ENCODE peak calls at places on chromosomes 5 and 9, in four cellular contexts. One of them, this sample, is unnamed.

GRCh38 chr9:8560560-8561525 is 761.3 kb upstream of the DMAC1 start:
- DNase-seq in cardiac muscle cell: no peak
- DNase-seq in left lung: no peak
- DNase-seq in A549: no peak
- DNase-seq in this sample: no peak

GRCh38 chr5:78534148-78535009 is 114.2 kb downstream of the LHFPL2 start:
- DNase-seq in cardiac muscle cell: no peak
- DNase-seq in left lung: no peak
- DNase-seq in A549: no peak
- DNase-seq in this sample: peak

GRCh38 chr9:86978986-86979385 is 31.7 kb upstream of the GAS1 start:
- DNase-seq in cardiac muscle cell: no peak
- DNase-seq in left lung: no peak
- DNase-seq in A549: no peak
- DNase-seq in this sample: no peak

GRCh38 chr9:136170291-136170901 is 34.5 kb downstream of the LHX3 start:
- DNase-seq in cardiac muscle cell: peak
- DNase-seq in left lung: no peak
- DNase-seq in A549: peak
- DNase-seq in this sample: no peak

GRCh38 chr9:70902171-70902570 is 219.2 kb downstream of the TRPM3 start:
- DNase-seq in cardiac muscle cell: no peak
- DNase-seq in left lung: no peak
- DNase-seq in A549: no peak
- DNase-seq in this sample: no peak

GRCh38 chr9:35618325-35618727 is at the start of gene CD72:
- DNase-seq in cardiac muscle cell: no peak
- DNase-seq in left lung: no peak
- DNase-seq in A549: no peak
- DNase-seq in this sample: no peak

GRCh38 chr5:135085936-135086235 is 51.9 kb upstream of the PITX1 start:
- DNase-seq in cardiac muscle cell: no peak
- DNase-seq in left lung: no peak
- DNase-seq in A549: no peak
- DNase-seq in this sample: no peak

GRCh38 chr5:27733242-27733641 is 694.9 kb upstream of the CDH9 start:
- DNase-seq in cardiac muscle cell: no peak
- DNase-seq in left lung: no peak
- DNase-seq in A549: no peak
- DNase-seq in this sample: no peak

GRCh38 chr5:108747111-108748009 is at the start of gene FER:
- DNase-seq in cardiac muscle cell: peak
- DNase-seq in left lung: no peak
- DNase-seq in A549: peak
- DNase-seq in this sample: no peak

GRCh38 chr9:127961613-127962150 is 19.1 kb downstream of the EEIG1 start:
- DNase-seq in cardiac muscle cell: no peak
- DNase-seq in left lung: no peak
- DNase-seq in A549: no peak
- DNase-seq in this sample: no peak

GRCh38 chr5:151745071-151745705 is 13.2 kb downstream of the ATOX1 start:
- DNase-seq in cardiac muscle cell: no peak
- DNase-seq in left lung: no peak
- DNase-seq in A549: no peak
- DNase-seq in this sample: no peak

GRCh38 chr9:114822708-114823107 is 16.9 kb upstream of the TNFSF15 start:
- DNase-seq in cardiac muscle cell: no peak
- DNase-seq in left lung: no peak
- DNase-seq in A549: no peak
- DNase-seq in this sample: no peak

GRCh38 chr5:50749873-50750272 is 83.4 kb downstream of the PARP8 start:
- DNase-seq in cardiac muscle cell: no peak
- DNase-seq in left lung: no peak
- DNase-seq in A549: no peak
- DNase-seq in this sample: no peak

GRCh38 chr5:126234563-126235195 is 188.5 kb upstream of the GRAMD2B start:
- DNase-seq in cardiac muscle cell: peak
- DNase-seq in left lung: no peak
- DNase-seq in A549: peak
- DNase-seq in this sample: no peak

GRCh38 chr5:8184455-8185063 is 315.6 kb downstream of the MTRR start:
- DNase-seq in cardiac muscle cell: peak
- DNase-seq in left lung: no peak
- DNase-seq in A549: peak
- DNase-seq in this sample: peak

GRCh38 chr5:51043740-51044139 is 339.5 kb upstream of the ISL1 start:
- DNase-seq in cardiac muscle cell: no peak
- DNase-seq in left lung: no peak
- DNase-seq in A549: no peak
- DNase-seq in this sample: no peak

GRCh38 chr5:137032929-137033328 is 466.2 kb downstream of the SPOCK1 start:
- DNase-seq in cardiac muscle cell: no peak
- DNase-seq in left lung: no peak
- DNase-seq in A549: no peak
- DNase-seq in this sample: no peak

GRCh38 chr5:154866841-154867240 is 8.4 kb downstream of the CNOT8 start:
- DNase-seq in cardiac muscle cell: no peak
- DNase-seq in left lung: no peak
- DNase-seq in A549: no peak
- DNase-seq in this sample: no peak

GRCh38 chr5:108481355-108481931 is 99.5 kb upstream of the FBXL17 start:
- DNase-seq in cardiac muscle cell: peak
- DNase-seq in left lung: no peak
- DNase-seq in A549: no peak
- DNase-seq in this sample: no peak

GRCh38 chr9:97502984-97503861 is 1.8 kb downstream of the TMOD1 start:
- DNase-seq in cardiac muscle cell: peak
- DNase-seq in left lung: no peak
- DNase-seq in A549: no peak
- DNase-seq in this sample: no peak

GRCh38 chr9:33393581-33393980 is 8.8 kb downstream of the AQP7 start:
- DNase-seq in cardiac muscle cell: no peak
- DNase-seq in left lung: peak
- DNase-seq in A549: no peak
- DNase-seq in this sample: peak

GRCh38 chr5:55187370-55187769 is 14.4 kb upstream of the CDC20B start:
- DNase-seq in cardiac muscle cell: no peak
- DNase-seq in left lung: no peak
- DNase-seq in A549: no peak
- DNase-seq in this sample: no peak

GRCh38 chr5:175092691-175093090 is 351.3 kb downstream of the DRD1 start:
- DNase-seq in cardiac muscle cell: peak
- DNase-seq in left lung: no peak
- DNase-seq in A549: no peak
- DNase-seq in this sample: no peak

GRCh38 chr5:133372306-133373008 is 239.9 kb downstream of the FSTL4 start:
- DNase-seq in cardiac muscle cell: no peak
- DNase-seq in left lung: no peak
- DNase-seq in A549: no peak
- DNase-seq in this sample: no peak

GRCh38 chr9:68619056-68619455 is 78.4 kb upstream of the TMEM252 start:
- DNase-seq in cardiac muscle cell: no peak
- DNase-seq in left lung: no peak
- DNase-seq in A549: no peak
- DNase-seq in this sample: no peak

GRCh38 chr5:68047035-68047434 is 168.5 kb upstream of the PIK3R1 start:
- DNase-seq in cardiac muscle cell: no peak
- DNase-seq in left lung: no peak
- DNase-seq in A549: no peak
- DNase-seq in this sample: no peak

GRCh38 chr5:127599847-127600246 is 49.0 kb upstream of the CTXN3 start:
- DNase-seq in cardiac muscle cell: no peak
- DNase-seq in left lung: no peak
- DNase-seq in A549: no peak
- DNase-seq in this sample: no peak

GRCh38 chr5:65100846-65101678 is 332.3 kb downstream of the CWC27 start:
- DNase-seq in cardiac muscle cell: peak
- DNase-seq in left lung: peak
- DNase-seq in A549: peak
- DNase-seq in this sample: peak

GRCh38 chr5:10700516-10700915 is 60.5 kb downstream of the DAP start:
- DNase-seq in cardiac muscle cell: no peak
- DNase-seq in left lung: no peak
- DNase-seq in A549: no peak
- DNase-seq in this sample: no peak

GRCh38 chr5:43348964-43349363 is 35.8 kb upstream of the HMGCS1 start:
- DNase-seq in cardiac muscle cell: no peak
- DNase-seq in left lung: no peak
- DNase-seq in A549: no peak
- DNase-seq in this sample: no peak

GRCh38 chr9:137057545-137057944 is 3.7 kb upstream of the ENTPD2 start:
- DNase-seq in cardiac muscle cell: no peak
- DNase-seq in left lung: no peak
- DNase-seq in A549: no peak
- DNase-seq in this sample: no peak

GRCh38 chr5:1014781-1015221 is 6.2 kb downstream of the NKD2 start:
- DNase-seq in cardiac muscle cell: no peak
- DNase-seq in left lung: no peak
- DNase-seq in A549: no peak
- DNase-seq in this sample: no peak

GRCh38 chr9:134942011-134942410 is 24.3 kb upstream of the FCN1 start:
- DNase-seq in cardiac muscle cell: no peak
- DNase-seq in left lung: no peak
- DNase-seq in A549: no peak
- DNase-seq in this sample: peak

GRCh38 chr5:120604898-120605297 is 140.8 kb downstream of the PRR16 start:
- DNase-seq in cardiac muscle cell: no peak
- DNase-seq in left lung: no peak
- DNase-seq in A549: no peak
- DNase-seq in this sample: no peak
- H3K27ac ChIP-seq in cardiac muscle cell: no peak
- H3K27ac ChIP-seq in left lung: no peak
- H3K27ac ChIP-seq in A549: no peak
- H3K27ac ChIP-seq in this sample: no peak

GRCh38 chr5:26012078-26012477 is 1026.3 kb downstream of the CDH9 start:
- DNase-seq in cardiac muscle cell: no peak
- DNase-seq in left lung: no peak
- DNase-seq in A549: no peak
- DNase-seq in this sample: no peak
- H3K27ac ChIP-seq in cardiac muscle cell: no peak
- H3K27ac ChIP-seq in left lung: no peak
- H3K27ac ChIP-seq in A549: no peak
- H3K27ac ChIP-seq in this sample: no peak

GRCh38 chr5:61339764-61340163 is 7.7 kb downstream of the ZSWIM6 start:
- DNase-seq in cardiac muscle cell: no peak
- DNase-seq in left lung: no peak
- DNase-seq in A549: no peak
- DNase-seq in this sample: no peak
- H3K27ac ChIP-seq in cardiac muscle cell: no peak
- H3K27ac ChIP-seq in left lung: no peak
- H3K27ac ChIP-seq in A549: no peak
- H3K27ac ChIP-seq in this sample: no peak

DNA sequence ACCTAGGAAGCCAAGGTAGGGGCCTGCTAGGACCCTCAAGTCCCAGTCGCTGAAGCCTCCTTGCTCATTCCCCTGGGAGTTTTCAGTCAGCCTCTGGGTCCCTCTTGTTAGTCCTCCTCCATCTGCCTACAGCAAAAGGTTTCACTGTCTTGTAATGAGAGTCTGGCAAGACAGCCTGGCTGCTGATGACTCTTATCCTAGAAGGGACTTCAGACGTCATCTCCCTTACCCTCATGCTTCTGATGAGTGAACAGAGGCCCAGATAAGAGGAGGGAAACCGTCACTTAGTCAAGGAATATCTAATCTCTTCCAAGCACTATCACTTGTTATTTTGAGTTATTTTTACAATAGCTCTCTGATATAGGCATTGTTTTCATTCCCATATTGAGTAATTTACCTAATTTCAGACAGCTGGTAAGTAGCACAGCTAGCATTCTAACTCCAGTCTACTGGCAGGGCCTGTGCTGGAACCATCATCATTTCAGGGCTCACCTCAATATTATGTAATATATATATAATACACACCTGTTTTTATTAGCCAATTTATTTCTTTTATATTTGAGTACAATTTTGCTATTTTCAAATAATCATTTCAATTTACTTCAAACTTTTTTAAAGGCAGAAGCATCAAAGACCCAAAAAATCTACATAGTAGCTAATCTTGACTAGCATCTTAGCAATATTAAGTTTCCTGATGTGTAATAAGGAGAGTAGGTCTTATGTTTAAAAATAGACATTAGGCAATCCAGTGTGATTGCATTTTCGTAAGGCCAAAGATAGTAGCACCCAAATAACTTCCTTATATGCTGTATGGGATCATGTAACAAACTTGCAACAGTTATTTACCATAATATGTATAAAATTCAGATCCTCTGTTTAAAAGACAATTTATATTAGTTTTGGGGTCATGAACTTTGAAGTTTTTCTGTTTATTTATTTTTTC is 7.9 kb downstream of the CMYA5 start:
- DNase-seq in cardiac muscle cell: peak
- DNase-seq in left lung: no peak
- DNase-seq in A549: no peak
- DNase-seq in this sample: no peak
- H3K27ac ChIP-seq in cardiac muscle cell: peak
- H3K27ac ChIP-seq in left lung: no peak
- H3K27ac ChIP-seq in A549: no peak
- H3K27ac ChIP-seq in this sample: no peak

This sample was measured in upper lobe of right lung.